ENCODE peak calls at places on chromosomes 16 and 17, in four cellular contexts. One of them, this sample, is unnamed.

GRCh38 chr16:23119570-23119969 is 29.7 kb downstream of the USP31 start:
- DNase-seq in mucosa of descending colon: no peak
- DNase-seq in NCI-H69: no peak
- DNase-seq in G401: no peak
- DNase-seq in this sample: no peak

GRCh38 chr17:73340093-73340596 is 28.3 kb upstream of the CDC42EP4 start:
- DNase-seq in mucosa of descending colon: no peak
- DNase-seq in G401: no peak
- DNase-seq in NCI-H69: no peak
- DNase-seq in this sample: no peak

GRCh38 chr16:2151188-2152091 is 3.0 kb downstream of the RAB26 start:
- DNase-seq in mucosa of descending colon: no peak
- DNase-seq in G401: no peak
- DNase-seq in NCI-H69: peak; percentile 58
- DNase-seq in this sample: peak; percentile 67

GRCh38 chr17:78708510-78708973 is 73.5 kb downstream of the CYTH1 start:
- DNase-seq in NCI-H69: peak; percentile 76
- DNase-seq in G401: peak; percentile 89
- DNase-seq in mucosa of descending colon: peak; percentile 74
- DNase-seq in this sample: peak; percentile 89

GRCh38 chr16:84557504-84557903 is 53.0 kb upstream of the MEAK7 start:
- DNase-seq in mucosa of descending colon: peak; percentile 27
- DNase-seq in G401: no peak
- DNase-seq in NCI-H69: peak; percentile 3
- DNase-seq in this sample: no peak

GRCh38 chr17:34305606-34306005 is 13.6 kb upstream of the CCL8 start:
- DNase-seq in G401: no peak
- DNase-seq in mucosa of descending colon: no peak
- DNase-seq in NCI-H69: no peak
- DNase-seq in this sample: no peak

GRCh38 chr17:50174444-50174843 is 8.6 kb downstream of the SGCA start:
- DNase-seq in G401: no peak
- DNase-seq in mucosa of descending colon: no peak
- DNase-seq in NCI-H69: no peak
- DNase-seq in this sample: no peak

GRCh38 chr17:30517786-30518185 is 40.6 kb downstream of the GOSR1 start:
- DNase-seq in NCI-H69: no peak
- DNase-seq in G401: no peak
- DNase-seq in mucosa of descending colon: no peak
- DNase-seq in this sample: no peak

GRCh38 chr16:55294947-55295346 is 29.1 kb upstream of the IRX6 start:
- DNase-seq in G401: no peak
- DNase-seq in mucosa of descending colon: no peak
- DNase-seq in NCI-H69: no peak
- DNase-seq in this sample: no peak

GRCh38 chr17:81509048-81509686 is 3.4 kb downstream of the ACTG1 start:
- DNase-seq in mucosa of descending colon: peak; percentile 51
- DNase-seq in G401: no peak
- DNase-seq in NCI-H69: peak; percentile 57
- DNase-seq in this sample: peak; percentile 63

GRCh38 chr17:57620576-57620975 is 124.5 kb downstream of the CCDC182 start:
- DNase-seq in G401: no peak
- DNase-seq in mucosa of descending colon: no peak
- DNase-seq in NCI-H69: no peak
- DNase-seq in this sample: no peak

GRCh38 chr16:86974120-86974519 is 343.1 kb downstream of the C16orf95 start:
- DNase-seq in mucosa of descending colon: no peak
- DNase-seq in NCI-H69: no peak
- DNase-seq in G401: no peak
- DNase-seq in this sample: no peak

GRCh38 chr16:67394271-67395104 is 1.2 kb upstream of the TPPP3 start:
- DNase-seq in mucosa of descending colon: peak; percentile 46
- DNase-seq in G401: no peak
- DNase-seq in NCI-H69: no peak
- DNase-seq in this sample: no peak

GRCh38 chr16:65600629-65601028 is 478.8 kb upstream of the CDH11 start:
- DNase-seq in NCI-H69: no peak
- DNase-seq in mucosa of descending colon: no peak
- DNase-seq in G401: no peak
- DNase-seq in this sample: no peak

GRCh38 chr17:75516255-75516618 is at the start of gene TSEN54:
- DNase-seq in NCI-H69: peak; percentile 97
- DNase-seq in mucosa of descending colon: peak; percentile 98
- DNase-seq in G401: peak; percentile 92
- DNase-seq in this sample: peak; percentile 91

GRCh38 chr16:52538511-52538910 is 8.4 kb downstream of the TOX3 start:
- DNase-seq in NCI-H69: no peak
- DNase-seq in G401: no peak
- DNase-seq in mucosa of descending colon: no peak
- DNase-seq in this sample: no peak

GRCh38 chr17:67779098-67779672 is 46.1 kb upstream of the BPTF start:
- DNase-seq in G401: peak; percentile 7
- DNase-seq in NCI-H69: peak; percentile 36
- DNase-seq in mucosa of descending colon: peak; percentile 63
- DNase-seq in this sample: peak; percentile 42

GRCh38 chr17:69871318-69871717 is 203.7 kb upstream of the KCNJ16 start:
- DNase-seq in NCI-H69: no peak
- DNase-seq in G401: no peak
- DNase-seq in mucosa of descending colon: no peak
- DNase-seq in this sample: no peak

GRCh38 chr16:4404967-4405696 is 11.3 kb downstream of the CORO7 start:
- DNase-seq in mucosa of descending colon: peak; percentile 16
- DNase-seq in NCI-H69: no peak
- DNase-seq in G401: no peak
- DNase-seq in this sample: no peak

GRCh38 chr17:78745407-78746088 is 36.5 kb downstream of the CYTH1 start:
- DNase-seq in mucosa of descending colon: no peak
- DNase-seq in NCI-H69: peak; percentile 42
- DNase-seq in G401: peak; percentile 74
- DNase-seq in this sample: peak; percentile 74

GRCh38 chr17:62986549-62986948 is 20.5 kb downstream of the TANC2 start:
- DNase-seq in mucosa of descending colon: no peak
- DNase-seq in G401: no peak
- DNase-seq in NCI-H69: no peak
- DNase-seq in this sample: no peak

GRCh38 chr16:28264656-28265055 is 27.7 kb upstream of the SBK1 start:
- DNase-seq in G401: peak; percentile 72
- DNase-seq in mucosa of descending colon: peak; percentile 37
- DNase-seq in NCI-H69: peak; percentile 47
- DNase-seq in this sample: peak; percentile 65

GRCh38 chr16:28265822-28266221 is 26.5 kb upstream of the SBK1 start:
- DNase-seq in mucosa of descending colon: no peak
- DNase-seq in NCI-H69: no peak
- DNase-seq in G401: no peak
- DNase-seq in this sample: no peak

This sample was measured in cerebellar cortex.